ENCODE peak calls at places on chromosomes 5 and 9, in ten cellular contexts. C, K, I, V, Q, J, O, Y, M and X are unnamed samples.

GRCh38 chr5:104018299-104018698 is 455.7 kb upstream of the NUDT12 start:
- DNase-seq in I (no peak), K (no peak), O (no peak), Q (no peak), V (no peak), M (no peak), Y (no peak), C (no peak), J (no peak), X (no peak)

GRCh38 chr5:60740322-60740721 is 40.4 kb upstream of the DEPDC1B start:
- DNase-seq in O (no peak), V (no peak), M (no peak), Y (no peak), J (no peak), I (no peak), Q (no peak), K (no peak), C (no peak), X (no peak)

GRCh38 chr9:122274055-122274454 is 9.4 kb downstream of the MRRF start:
- DNase-seq in Q (no peak), K (no peak), J (no peak), M (no peak), Y (no peak), V (no peak), I (no peak), C (no peak), O (no peak), X (no peak)

GRCh38 chr5:67490543-67491321 is 294.1 kb upstream of the CD180 start:
- DNase-seq in O (no peak), M (no peak), V (no peak), J (no peak), K (no peak), C (no peak), I (no peak), Q (no peak), Y (no peak), X (no peak)

GRCh38 chr5:137146402-137146889 is 352.7 kb downstream of the SPOCK1 start:
- DNase-seq in Q (no peak), J (no peak), K (peak; percentile 71), O (no peak), C (no peak), V (peak; percentile 18), Y (no peak), M (no peak), I (no peak), X (no peak)

GRCh38 chr5:108003178-108003577 is 332.4 kb upstream of the EFNA5 start:
- DNase-seq in K (no peak), J (no peak), I (no peak), Y (no peak), O (no peak), M (no peak), V (no peak), Q (no peak), C (no peak), X (no peak)

GRCh38 chr5:21711854-21712752 is 1141.0 kb downstream of the CDH12 start:
- DNase-seq in V (no peak), K (no peak), C (no peak), J (no peak), Q (no peak), O (no peak), Y (no peak), M (no peak), I (no peak), X (no peak)

GRCh38 chr9:131738838-131739191 is 1.1 kb downstream of the RAPGEF1 start:
- DNase-seq in C (no peak), I (no peak), M (no peak), Y (no peak), K (no peak), Q (peak; percentile 52), O (no peak), J (no peak), V (no peak), X (no peak)

GRCh38 chr9:134618163-134618822 is 23.3 kb upstream of the COL5A1 start:
- DNase-seq in J (no peak), I (no peak), Q (no peak), Y (no peak), M (no peak), C (no peak), V (no peak), K (no peak), O (peak; percentile 76), X (peak; percentile 19)

GRCh38 chr5:147971472-147971871 is 65.1 kb upstream of the C5orf46 start:
- DNase-seq in Y (no peak), I (no peak), Q (no peak), M (no peak), J (no peak), C (no peak), O (no peak), V (no peak), K (no peak), X (no peak)

GRCh38 chr5:143775258-143775657 is 36.7 kb upstream of the HMHB1 start:
- DNase-seq in Y (no peak), C (no peak), J (no peak), Q (no peak), O (no peak), I (peak; percentile 10), V (no peak), M (no peak), K (no peak), X (no peak)

GRCh38 chr9:129052592-129052991 is 16.2 kb downstream of the MIGA2 start:
- DNase-seq in Q (peak; percentile 99), M (no peak), V (no peak), Y (no peak), I (peak; percentile 12), O (peak; percentile 87), K (no peak), J (no peak), C (no peak), X (peak; percentile 86)

GRCh38 chr5:72477644-72478043 is 29.6 kb downstream of the ZNF366 start:
- DNase-seq in I (no peak), Y (no peak), O (no peak), J (no peak), V (no peak), Q (no peak), C (no peak), M (no peak), K (no peak), X (no peak)
- H3K27ac ChIP-seq in I (no peak overlapping the region), Y (no peak overlapping the region), O (no peak overlapping the region), J (no peak overlapping the region), V (no peak overlapping the region), Q (no peak overlapping the region), C (no peak overlapping the region), M (no peak overlapping the region), K (no peak overlapping the region), X (no peak overlapping the region)

GRCh38 chr9:110650991-110651411 is 17.6 kb upstream of the MUSK start:
- DNase-seq in J (no peak), V (no peak), Y (no peak), Q (no peak), M (no peak), O (no peak), C (no peak), K (no peak), I (no peak), X (no peak)
- TF ChIP-seq EP300 in J (no peak), V (no peak), Y (no peak), Q (no peak), M (no peak), O (no peak), C (no peak), K (no peak), I (no peak), X (no peak)

GRCh38 chr5:90133941-90134340 is 275.6 kb downstream of the CETN3 start:
- DNase-seq in V (no peak), I (no peak), O (no peak), Y (no peak), Q (no peak), C (no peak), K (no peak), J (no peak), M (no peak), X (no peak)

GRCh38 chr5:90134892-90135291 is 274.7 kb downstream of the CETN3 start:
- DNase-seq in V (no peak), M (no peak), I (no peak), Q (peak; percentile 38), J (no peak), K (peak; percentile 38), C (peak; percentile 47), Y (no peak), O (no peak), X (no peak)

GRCh38 chr5:90134381-90134780 is 275.2 kb downstream of the CETN3 start:
- DNase-seq in I (no peak), Y (no peak), C (no peak), Q (no peak), K (no peak), M (no peak), O (no peak), J (no peak), V (no peak), X (no peak)

GRCh38 chr5:90136952-90137528 is 272.5 kb downstream of the CETN3 start:
- DNase-seq in O (no peak), C (no peak), V (no peak), Y (no peak), K (no peak), J (no peak), I (no peak), M (no peak), Q (no peak), X (peak; percentile 40)

DNA sequence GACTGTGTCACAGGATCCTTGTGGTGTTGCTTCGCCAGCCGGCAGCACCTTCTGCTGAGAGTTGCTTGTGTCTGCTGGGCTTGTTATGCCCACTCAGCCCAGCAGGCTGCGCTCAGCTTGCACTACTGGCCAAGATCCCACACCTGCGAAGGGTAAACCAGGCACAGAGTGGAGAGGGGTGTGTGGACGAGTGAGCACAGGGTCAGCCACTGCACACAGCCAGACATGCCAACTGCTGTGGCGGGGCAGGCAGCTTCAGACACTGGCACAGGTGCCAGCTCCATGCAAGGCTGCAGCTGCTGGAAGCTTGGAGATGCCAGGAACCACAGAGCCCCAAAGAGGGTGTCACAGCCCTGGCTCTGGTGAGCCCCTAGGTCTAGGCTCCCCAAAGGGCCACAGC is 273.6 kb downstream of the CETN3 start:
- DNase-seq in K (no peak), I (peak; percentile 17), Y (peak; percentile 31), J (peak; percentile 43), Q (no peak), C (no peak), M (no peak), V (no peak), O (no peak), X (no peak)
- TF ChIP-seq CTCF in K (no peak), I (peak; percentile 52), Y (peak; percentile 83), J (peak; percentile 90), Q (no peak), C (no peak), M (no peak), V (no peak), O (no peak), X (no peak)

DNA sequence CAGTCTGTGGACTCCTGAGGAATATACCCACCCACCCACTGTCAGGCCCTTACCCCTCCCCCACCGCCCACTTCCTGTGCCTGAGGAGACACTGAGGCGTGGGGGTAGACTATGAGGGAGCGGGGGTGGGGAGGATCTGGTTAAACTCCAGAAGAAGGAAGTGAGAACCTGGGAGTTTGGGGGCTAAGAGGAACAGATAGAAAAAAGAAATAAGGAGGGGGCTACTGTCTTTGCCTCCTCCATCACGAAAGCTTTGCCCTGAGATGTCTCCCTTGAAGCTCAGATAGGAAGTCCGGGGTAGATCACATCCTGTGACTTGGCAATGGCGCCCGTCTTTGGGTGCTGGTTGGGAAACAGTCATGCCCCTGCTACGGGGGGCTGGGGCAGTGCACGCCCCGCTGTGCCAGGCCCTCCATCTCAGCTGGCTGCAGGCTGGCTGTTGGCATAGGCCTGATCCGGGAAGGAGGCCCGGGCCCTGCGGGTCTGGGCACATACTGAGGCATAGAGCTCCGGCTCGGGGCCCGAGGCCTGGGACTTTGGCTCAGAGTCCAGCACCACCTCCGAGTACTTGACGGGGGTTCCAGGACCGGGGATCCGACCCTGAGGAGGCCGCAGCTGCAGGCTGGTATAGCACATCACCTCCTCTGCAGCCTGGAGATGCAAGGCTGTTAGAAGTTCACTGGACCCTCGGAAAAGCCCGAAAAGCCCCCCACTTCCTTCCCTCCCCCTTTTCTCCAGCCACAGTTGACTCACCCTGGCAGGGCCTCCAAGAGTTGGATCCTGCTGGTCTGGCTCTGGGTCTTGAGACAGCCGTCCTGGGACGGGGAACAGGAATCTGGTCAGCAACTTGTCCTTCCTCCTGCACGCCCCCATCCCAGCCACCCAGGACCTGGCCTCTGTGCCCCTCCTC is 1.0 kb downstream of the SIT1 start:
- DNase-seq in J (no peak), Q (no peak), I (peak; percentile 26), C (peak; percentile 37), M (no peak), O (no peak), Y (no peak), V (no peak), K (no peak), X (peak; percentile 84)
- H3K27ac ChIP-seq in J (no peak overlapping the region), Q (peak overlapping the region; percentile 45), I (no peak overlapping the region), C (no peak overlapping the region), M (no peak overlapping the region), O (no peak overlapping the region), Y (no peak overlapping the region), V (no peak overlapping the region), K (no peak overlapping the region), X (no peak overlapping the region)